ENCODE peak calls at places on chromosomes 3 and 15, in nine cellular contexts. E is CD4-positive, alpha-beta memory T cell; J is ovary; I is bronchial epithelial cell; N is fibroblast of mammary gland; F is AG10803; K is endodermal cell; X is BJ; D is GM12865. O is an unnamed sample.

GRCh38 chr3:71088019-71088711 is 495.4 kb downstream of the FOXP1 start:
- DNase-seq in D (no peak), F (no peak), I (no peak), X (no peak), J (no peak), N (no peak), K (no peak), E (no peak), O (no peak)

GRCh38 chr3:187849255-187849654 is 104.0 kb upstream of the BCL6 start:
- DNase-seq in X (no peak), K (no peak), J (no peak), D (no peak), E (no peak), F (no peak), N (no peak), I (no peak), O (no peak)

GRCh38 chr15:35674873-35675781 is 129.2 kb upstream of the DPH6 start:
- DNase-seq in J (no peak), N (peak; percentile 70), X (peak; percentile 31), K (no peak), E (no peak), F (peak; percentile 73), I (no peak), D (peak; percentile 45), O (peak; percentile 75)

GRCh38 chr15:72566973-72567372 is 87.5 kb upstream of the GOLGA6B start:
- DNase-seq in F (no peak), D (no peak), E (no peak), I (no peak), N (no peak), J (no peak), K (no peak), X (no peak), O (no peak)

GRCh38 chr3:13580256-13581023 is 31.5 kb downstream of the FBLN2 start:
- DNase-seq in K (no peak), X (no peak), J (no peak), I (peak; percentile 83), F (no peak), D (no peak), E (no peak), N (no peak), O (no peak)

GRCh38 chr15:38084289-38084688 is 149.8 kb downstream of the TMCO5A start:
- DNase-seq in E (no peak), X (no peak), J (no peak), N (peak; percentile 65), F (no peak), D (peak; percentile 75), K (no peak), I (peak; percentile 65), O (peak; percentile 58)

GRCh38 chr15:71455107-71455506 is 339.8 kb downstream of the THSD4 start:
- DNase-seq in N (no peak), J (no peak), X (no peak), K (no peak), I (peak; percentile 64), D (no peak), F (no peak), E (no peak), O (no peak)

GRCh38 chr3:42025388-42026138 is 63.7 kb upstream of the ULK4 start:
- DNase-seq in J (peak; percentile 89), X (peak; percentile 96), F (peak; percentile 98), D (peak; percentile 62), K (peak; percentile 93), I (peak; percentile 83), E (no peak), N (peak; percentile 98), O (peak; percentile 98)

GRCh38 chr15:26731965-26732364 is 40.9 kb downstream of the GABRB3 start:
- DNase-seq in X (no peak), D (no peak), F (no peak), K (no peak), I (no peak), J (no peak), N (no peak), E (no peak), O (no peak)

GRCh38 chr15:62417444-62417843 is 252.4 kb upstream of the C2CD4B start:
- DNase-seq in F (peak; percentile 35), X (no peak), I (no peak), J (no peak), K (no peak), N (peak; percentile 38), E (no peak), D (no peak), O (peak; percentile 28)

GRCh38 chr3:123021986-123022510 is 5.5 kb downstream of the SEMA5B start:
- DNase-seq in N (no peak), K (no peak), E (no peak), I (no peak), X (no peak), F (no peak), D (no peak), J (no peak), O (no peak)

GRCh38 chr3:95460274-95460673 is 1354.1 kb upstream of the EPHA6 start:
- DNase-seq in X (no peak), F (no peak), N (no peak), E (no peak), K (no peak), D (no peak), I (no peak), J (peak; percentile 29), O (no peak)

GRCh38 chr3:179194931-179195330 is 46.8 kb downstream of the PIK3CA start:
- DNase-seq in N (no peak), X (no peak), E (no peak), I (no peak), F (no peak), D (no peak), K (peak; percentile 71), J (no peak), O (no peak)

GRCh38 chr15:64930778-64931240 is 19.1 kb downstream of the ANKDD1A start:
- DNase-seq in J (no peak), I (no peak), K (no peak), E (no peak), F (peak; percentile 16), N (peak; percentile 57), X (no peak), D (peak; percentile 56), O (peak; percentile 55)

GRCh38 chr3:52238193-52238760 is 681 bp downstream of the TWF2 start:
- DNase-seq in N (no peak), K (no peak), J (peak; percentile 66), X (no peak), E (no peak), I (no peak), D (no peak), F (no peak), O (no peak)

GRCh38 chr3:46466273-46466672 is 1.6 kb upstream of the LTF start:
- DNase-seq in I (no peak), F (no peak), E (no peak), D (no peak), J (no peak), N (no peak), X (no peak), K (peak; percentile 12), O (no peak)

GRCh38 chr3:186784820-186785516 is 1.6 kb downstream of the EIF4A2 start:
- DNase-seq in I (no peak), X (no peak), N (no peak), F (no peak), K (no peak), D (peak; percentile 19), E (no peak), J (no peak), O (no peak)

GRCh38 chr3:10248984-10249748 is 907 bp downstream of the TATDN2 start:
- DNase-seq in I (no peak), K (peak; percentile 72), F (no peak), N (no peak), X (no peak), J (peak; percentile 40), D (peak; percentile 61), E (peak; percentile 44), O (no peak)

GRCh38 chr3:125108833-125109540 is 53.2 kb upstream of the HEG1 start:
- DNase-seq in E (no peak), N (no peak), I (no peak), D (peak; percentile 63), J (no peak), X (no peak), K (no peak), F (no peak), O (no peak)
- H3K4me3 ChIP-seq in E (no peak overlapping the region), N (no peak overlapping the region), I (no peak overlapping the region), D (peak overlapping the region; percentile 79), J (no peak overlapping the region), X (no peak overlapping the region), K (no peak overlapping the region), F (no peak overlapping the region), O (peak overlapping the region; percentile 24)

GRCh38 chr3:45126730-45127129 is 19.4 kb downstream of the CDCP1 start:
- DNase-seq in F (no peak), K (no peak), D (no peak), E (no peak), N (no peak), I (peak; percentile 80), X (no peak), J (no peak), O (no peak)
- H3K4me3 ChIP-seq in F (no peak overlapping the region), K (no peak overlapping the region), D (no peak overlapping the region), E (no peak overlapping the region), N (no peak overlapping the region), I (no peak overlapping the region), X (no peak overlapping the region), J (no peak overlapping the region), O (no peak overlapping the region)

DNA sequence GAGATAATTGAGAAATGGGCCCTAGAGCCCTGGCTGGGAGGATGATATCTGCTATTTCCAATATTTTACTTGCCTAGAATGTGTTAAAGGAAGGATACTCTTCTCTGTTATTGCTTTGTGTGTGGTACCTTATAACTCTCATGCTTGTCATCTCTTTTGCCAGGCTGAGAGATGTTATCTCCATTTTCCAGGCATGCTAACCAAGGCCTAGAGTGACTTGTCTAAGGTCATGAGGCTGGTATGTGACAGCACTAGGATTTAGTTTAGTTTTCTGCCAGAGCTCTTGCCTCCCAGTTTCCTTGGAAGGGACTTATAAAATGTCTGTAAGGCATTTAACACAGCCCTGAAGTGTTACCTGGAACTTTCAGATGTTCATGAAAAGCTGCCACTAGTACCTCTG is 1.4 kb downstream of the CLK3 start:
- DNase-seq in K (no peak), I (no peak), F (no peak), D (no peak), N (no peak), E (no peak), X (no peak), J (no peak), O (no peak)
- H3K4me3 ChIP-seq in K (peak overlapping the region; percentile 85), I (peak overlapping the region; percentile 99), F (peak overlapping the region; percentile 98), D (peak overlapping the region; percentile 95), N (peak overlapping the region; percentile 94), E (peak overlapping the region; percentile 100), X (peak overlapping the region; percentile 98), J (peak overlapping the region; percentile 91), O (peak overlapping the region; percentile 100)

GRCh38 chr15:92184142-92184541 is 209.5 kb upstream of the ST8SIA2 start:
- DNase-seq in J (no peak), X (no peak), D (no peak), N (no peak), E (no peak), I (no peak), F (no peak), K (no peak), O (no peak)

GRCh38 chr15:92184679-92185230 is 208.9 kb upstream of the ST8SIA2 start:
- DNase-seq in N (no peak), E (no peak), K (no peak), J (no peak), D (no peak), F (no peak), I (no peak), X (no peak), O (no peak)

DNA sequence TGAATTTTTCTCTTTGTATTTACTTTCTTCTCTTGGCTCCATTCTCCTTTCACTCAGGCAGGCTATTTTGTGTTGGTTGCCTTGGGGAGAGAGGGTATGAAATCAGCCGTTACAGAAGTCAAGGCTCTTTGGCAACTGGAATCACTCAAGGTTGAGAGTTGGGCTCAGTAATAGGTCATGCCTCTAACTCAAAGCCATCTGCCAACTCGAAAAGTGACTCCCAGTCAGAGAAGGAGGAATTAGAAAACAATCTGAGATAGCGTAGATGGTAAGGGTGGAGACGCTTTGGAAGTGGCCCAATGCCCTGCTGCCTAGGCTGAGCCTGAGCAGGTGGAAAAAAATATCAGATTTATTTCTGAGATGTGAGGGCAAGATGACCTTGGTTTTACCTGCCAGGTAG is 205.7 kb upstream of the ST8SIA2 start:
- DNase-seq in E (no peak), F (no peak), J (no peak), X (no peak), D (no peak), K (no peak), I (no peak), N (no peak), O (no peak)
- H3K4me3 ChIP-seq in E (no peak overlapping the region), F (no peak overlapping the region), J (no peak overlapping the region), X (no peak overlapping the region), D (no peak overlapping the region), K (no peak overlapping the region), I (no peak overlapping the region), N (no peak overlapping the region), O (no peak overlapping the region)

O was measured in astrocyte of the spinal cord.